ENCODE peak calls at places on chromosomes 5 and 9, in ten cellular contexts. R is H9, E is HCT116, S is OCI-LY7, Z is MM.1S, J is K562, Q is neural progenitor cell, L is PC-9, F is astrocyte, M is fibroblast of lung. H is an unnamed sample. For H4K20me1, the result is how much of the 10 kb centered on the place peaks cover.

GRCh38 chr5:15203376-15203775 is 296.6 kb upstream of the FBXL7 start:
- DNase-seq in R (no peak), E (no peak), S (no peak), Z (no peak), J (no peak), Q (no peak), L (no peak), F (no peak), M (no peak), H (no peak)

GRCh38 chr5:78640622-78641021 is 8.0 kb downstream of the LHFPL2 start:
- DNase-seq in R (no peak), E (no peak), S (no peak), Z (no peak), J (no peak), Q (no peak), L (no peak), F (peak), M (no peak), H (no peak)

GRCh38 chr5:60295423-60295822 is 401.9 kb upstream of the PDE4D start:
- DNase-seq in R (peak), E (peak), S (peak), Z (peak), J (no peak), Q (peak), L (no peak), F (peak), M (peak), H (peak)

GRCh38 chr5:124599048-124599973 is 147.1 kb downstream of the ZNF608 start:
- DNase-seq in R (no peak), E (no peak), S (peak), Z (no peak), J (peak), Q (no peak), L (peak), F (peak), M (peak), H (peak)

GRCh38 chr5:18032744-18033143 is 398.5 kb downstream of the TAF11L14 start:
- DNase-seq in R (no peak), E (no peak), S (no peak), Z (no peak), J (no peak), Q (no peak), L (no peak), F (no peak), M (no peak), H (no peak)

GRCh38 chr5:154189256-154189818 is 1.2 kb upstream of the GALNT10 start:
- DNase-seq in R (no peak), E (no peak), S (no peak), Z (peak), J (no peak), Q (peak), L (peak), F (no peak), M (no peak), H (no peak)

GRCh38 chr9:16029056-16029615 is 476.3 kb downstream of the CCDC171 start:
- DNase-seq in R (no peak), E (no peak), S (no peak), Z (no peak), J (no peak), Q (no peak), L (no peak), F (peak), M (peak), H (no peak)

GRCh38 chr9:30476826-30477225 is 1907.6 kb upstream of the ACO1 start:
- DNase-seq in R (no peak), E (no peak), S (no peak), Z (no peak), J (no peak), Q (no peak), L (no peak), F (no peak), M (no peak), H (no peak)

GRCh38 chr5:75675779-75676178 is 41.5 kb downstream of the POC5 start:
- DNase-seq in R (no peak), E (no peak), S (no peak), Z (no peak), J (no peak), Q (no peak), L (no peak), F (no peak), M (no peak), H (no peak)

GRCh38 chr5:163172540-163173337 is 264.7 kb upstream of the CCNG1 start:
- DNase-seq in R (no peak), E (no peak), S (no peak), Z (peak), J (no peak), Q (no peak), L (no peak), F (no peak), M (no peak), H (no peak)

GRCh38 chr9:114110180-114110579 is 11.1 kb upstream of the KIF12 start:
- DNase-seq in R (no peak), E (no peak), S (no peak), Z (no peak), J (no peak), Q (no peak), L (no peak), F (peak), M (peak), H (no peak)

GRCh38 chr5:68264024-68264956 is 48.7 kb downstream of the PIK3R1 start:
- DNase-seq in R (no peak), E (no peak), S (no peak), Z (no peak), J (no peak), Q (no peak), L (no peak), F (peak), M (peak), H (no peak)

GRCh38 chr5:138263581-138263980 is 10.8 kb downstream of the GFRA3 start:
- DNase-seq in R (no peak), E (no peak), S (no peak), Z (no peak), J (no peak), Q (no peak), L (no peak), F (no peak), M (no peak), H (no peak)

GRCh38 chr9:114278881-114279570 is 43.9 kb upstream of the ORM1 start:
- DNase-seq in R (no peak), E (peak), S (no peak), Z (no peak), J (no peak), Q (no peak), L (peak), F (peak), M (peak), H (no peak)

GRCh38 chr9:76773051-76773450 is 8.8 kb downstream of the PCA3 start:
- DNase-seq in R (no peak), E (no peak), S (no peak), Z (no peak), J (no peak), Q (no peak), L (no peak), F (peak), M (peak), H (no peak)

GRCh38 chr9:89664896-89665329 is 60.1 kb downstream of the GADD45G start:
- DNase-seq in R (peak), E (no peak), S (no peak), Z (no peak), J (no peak), Q (no peak), L (no peak), F (no peak), M (no peak), H (no peak)

GRCh38 chr9:105693435-105694275 is 686 bp upstream of the TMEM38B start:
- DNase-seq in R (no peak), E (no peak), S (peak), Z (peak), J (peak), Q (peak), L (no peak), F (no peak), M (no peak), H (peak)

GRCh38 chr9:126794441-126794840 is 10.4 kb upstream of the ZBTB43 start:
- DNase-seq in R (no peak), E (no peak), S (no peak), Z (no peak), J (no peak), Q (no peak), L (no peak), F (no peak), M (no peak), H (no peak)

GRCh38 chr5:177494356-177495195 is 2.8 kb downstream of the PDLIM7 start:
- DNase-seq in R (peak), E (peak), S (peak), Z (no peak), J (peak), Q (peak), L (peak), F (peak), M (peak), H (no peak)

GRCh38 chr5:173413476-173413982 is 85.3 kb upstream of the STC2 start:
- DNase-seq in R (no peak), E (no peak), S (no peak), Z (no peak), J (no peak), Q (no peak), L (no peak), F (no peak), M (no peak), H (no peak)

GRCh38 chr5:55600536-55601208 is 65.9 kb upstream of the PLPP1 start:
- DNase-seq in R (no peak), E (no peak), S (peak), Z (peak), J (no peak), Q (no peak), L (peak), F (peak), M (peak), H (no peak)

GRCh38 chr9:123954921-123955320 is 25.0 kb upstream of the DENND1A start:
- DNase-seq in R (no peak), E (no peak), S (no peak), Z (no peak), J (no peak), Q (no peak), L (no peak), F (no peak), M (peak), H (no peak)

GRCh38 chr5:1521671-1522600 is 1.8 kb downstream of the LPCAT1 start:
- DNase-seq in R (peak), E (no peak), S (no peak), Z (no peak), J (peak), Q (peak), L (peak), F (peak), M (peak), H (peak)

GRCh38 chr5:114243281-114243982 is 118.4 kb upstream of the KCNN2 start:
- DNase-seq in R (no peak), E (no peak), S (no peak), Z (no peak), J (no peak), Q (no peak), L (no peak), F (peak), M (peak), H (no peak)

GRCh38 chr5:88778736-88779135 is 104.2 kb downstream of the MEF2C start:
- DNase-seq in R (no peak), E (no peak), S (no peak), Z (no peak), J (no peak), Q (no peak), L (no peak), F (peak), M (no peak), H (no peak)

GRCh38 chr5:68795190-68795589 is 298.6 kb upstream of the SLC30A5 start:
- DNase-seq in R (no peak), E (no peak), S (no peak), Z (no peak), J (no peak), Q (no peak), L (no peak), F (no peak), M (no peak), H (no peak)

GRCh38 chr5:115298811-115299210 is 2.4 kb upstream of the CCDC112 start:
- DNase-seq in R (no peak), E (no peak), S (no peak), Z (no peak), J (peak), Q (no peak), L (no peak), F (no peak), M (no peak), H (no peak)

GRCh38 chr5:124178050-124178449 is 568.4 kb downstream of the ZNF608 start:
- DNase-seq in R (no peak), E (no peak), S (no peak), Z (no peak), J (no peak), Q (no peak), L (no peak), F (no peak), M (no peak), H (no peak)

GRCh38 chr9:37760416-37761165 is 7.0 kb downstream of the TRMT10B start:
- DNase-seq in R (no peak), E (no peak), S (no peak), Z (no peak), J (no peak), Q (no peak), L (peak), F (peak), M (peak), H (no peak)

GRCh38 chr9:90600029-90600428 is 42.6 kb downstream of the DIRAS2 start:
- DNase-seq in R (no peak), E (no peak), S (no peak), Z (no peak), J (no peak), Q (no peak), L (no peak), F (no peak), M (no peak), H (no peak)

GRCh38 chr9:83980395-83981125 is at the start of gene RMI1:
- DNase-seq in R (peak), E (peak), S (peak), Z (peak), J (peak), Q (peak), L (peak), F (peak), M (peak), H (peak)

GRCh38 chr5:6611561-6612256 is 21.1 kb downstream of the NSUN2 start:
- DNase-seq in R (no peak), E (no peak), S (no peak), Z (no peak), J (no peak), Q (no peak), L (no peak), F (no peak), M (no peak), H (no peak)

GRCh38 chr5:53376853-53377252 is 103.6 kb upstream of the FST start:
- DNase-seq in R (no peak), E (no peak), S (no peak), Z (no peak), J (no peak), Q (no peak), L (no peak), F (no peak), M (no peak), H (no peak)

GRCh38 chr5:144209421-144209820 is 38.7 kb downstream of the KCTD16 start:
- DNase-seq in R (no peak), E (no peak), S (no peak), Z (no peak), J (no peak), Q (no peak), L (no peak), F (no peak), M (no peak), H (no peak)

GRCh38 chr5:55636711-55637110 is 75.4 kb downstream of the SLC38A9 start:
- DNase-seq in R (no peak), E (no peak), S (no peak), Z (no peak), J (no peak), Q (peak), L (peak), F (no peak), M (peak), H (no peak)

GRCh38 chr9:88339322-88339721 is 48.9 kb upstream of the SPIN1 start:
- DNase-seq in R (no peak), E (no peak), S (peak), Z (no peak), J (no peak), Q (peak), L (no peak), F (no peak), M (no peak), H (peak)

GRCh38 chr9:136757751-136758140 is 297 bp downstream of the LCN8 start:
- DNase-seq in R (no peak), E (no peak), S (no peak), Z (no peak), J (no peak), Q (no peak), L (no peak), F (no peak), M (no peak), H (no peak)

GRCh38 chr5:149403923-149404745 is 25.0 kb upstream of the IL17B start:
- DNase-seq in R (no peak), E (no peak), S (no peak), Z (no peak), J (no peak), Q (no peak), L (no peak), F (peak), M (peak), H (no peak)

GRCh38 chr5:55036477-55036876 is 12.4 kb downstream of the GZMK start:
- DNase-seq in R (no peak), E (no peak), S (no peak), Z (no peak), J (no peak), Q (no peak), L (no peak), F (peak), M (peak), H (no peak)

GRCh38 chr5:95822408-95823240 is at the start of gene GLRX:
- DNase-seq in R (peak), E (peak), S (peak), Z (peak), J (peak), Q (peak), L (peak), F (peak), M (peak), H (peak)
- H3K27ac ChIP-seq in R (no peak), E (peak), S (peak), Z (peak), J (peak), Q (no peak), L (peak), F (peak), M (peak), H (peak)

DNA sequence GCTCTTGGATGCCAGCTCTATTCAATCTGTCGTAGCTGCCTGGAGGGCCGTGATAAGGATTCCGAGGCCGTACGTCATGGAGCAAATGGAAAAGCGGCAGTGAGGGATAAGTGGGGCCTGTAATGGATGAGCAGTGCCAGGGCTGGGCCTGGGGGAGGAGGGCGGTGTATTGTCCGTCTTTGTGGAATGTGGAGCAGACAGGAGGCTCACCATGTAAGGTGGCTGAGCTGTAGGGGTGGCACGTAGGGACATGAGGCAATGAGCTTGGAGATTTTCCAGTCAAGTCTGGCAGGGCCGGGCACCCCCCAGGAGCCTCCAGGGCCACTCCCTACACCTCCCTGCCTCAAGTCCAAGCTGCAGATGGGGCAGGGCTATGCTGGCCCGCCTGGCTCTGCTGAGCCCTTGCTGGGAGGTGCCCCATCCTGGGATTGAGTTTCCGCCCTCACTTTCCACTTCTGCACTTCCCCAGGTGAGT is 29.2 kb downstream of the NCS1 start:
- DNase-seq in R (no peak), E (no peak), S (no peak), Z (no peak), J (no peak), Q (no peak), L (no peak), F (no peak), M (no peak), H (no peak)
- H4K20me1 ChIP-seq in R (under half), E (under half), S (under half), Z (under half), J (under half), Q (under half), L (under half), F (half or more), M (under half), H (under half)

DNA sequence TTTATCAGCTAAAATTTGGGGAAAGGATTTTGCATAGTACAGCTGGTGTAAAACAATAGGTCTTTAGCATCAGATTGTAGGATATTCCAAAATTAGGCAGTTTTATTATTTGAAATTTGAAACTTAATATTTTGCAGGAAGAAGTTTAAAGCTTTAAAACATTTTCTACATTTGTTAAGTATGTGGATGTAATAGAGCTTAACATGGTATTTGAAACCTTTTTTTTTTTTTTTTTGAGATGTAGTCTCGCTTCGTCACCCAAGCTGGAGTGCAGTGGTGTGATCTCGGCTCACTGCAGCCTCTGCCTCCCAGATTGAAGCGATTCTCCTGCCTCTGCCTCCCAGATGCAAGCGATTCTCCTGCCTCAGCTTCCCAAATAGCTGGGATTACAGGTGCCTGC is 2.9 kb downstream of the DENND4C start:
- DNase-seq in R (no peak), E (no peak), S (peak), Z (peak), J (no peak), Q (no peak), L (no peak), F (no peak), M (no peak), H (peak)
- H3K27ac ChIP-seq in R (no peak), E (no peak), S (peak), Z (peak), J (peak), Q (no peak), L (peak), F (no peak), M (no peak), H (peak)

GRCh38 chr5:24215114-24215513 is 429.7 kb downstream of the CDH10 start:
- DNase-seq in R (no peak), E (no peak), S (no peak), Z (no peak), J (no peak), Q (no peak), L (no peak), F (no peak), M (no peak), H (no peak)
- H4K20me1 ChIP-seq in R (under half), E (under half), S (under half), Z (under half), J (under half), Q (under half), L (under half), F (under half), M (under half), H (under half)

GRCh38 chr5:179558912-179559279 is 8.5 kb downstream of the RUFY1 start:
- DNase-seq in R (peak), E (no peak), S (no peak), Z (no peak), J (no peak), Q (peak), L (no peak), F (peak), M (peak), H (no peak)
- H3K27ac ChIP-seq in R (peak), E (peak), S (peak), Z (peak), J (no peak), Q (peak), L (peak), F (peak), M (peak), H (no peak)

DNA sequence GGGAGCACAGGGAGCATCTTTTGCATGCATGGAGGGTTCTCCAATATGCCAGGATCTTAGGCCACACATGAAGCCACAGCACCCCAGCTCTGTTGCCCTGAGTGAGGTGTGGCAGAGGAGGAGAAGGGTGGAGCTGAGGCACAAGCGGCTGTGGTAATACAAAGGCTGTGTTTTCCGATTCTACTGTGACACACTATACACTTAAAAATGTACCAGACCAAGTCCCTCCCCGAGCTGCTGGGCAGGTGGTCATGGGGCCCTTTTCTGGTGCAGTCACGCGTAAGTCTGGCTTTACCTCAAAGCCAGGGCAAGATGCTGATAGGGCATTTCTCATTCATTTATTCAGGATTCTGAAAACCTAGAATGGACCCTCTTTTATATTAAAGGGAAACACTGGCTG is 3.7 kb downstream of the ADGRV1 start:
- DNase-seq in R (no peak), E (no peak), S (no peak), Z (no peak), J (peak), Q (peak), L (no peak), F (no peak), M (no peak), H (no peak)
- H4K20me1 ChIP-seq in R (under half), E (under half), S (under half), Z (under half), J (under half), Q (under half), L (under half), F (under half), M (under half), H (under half)

H was measured in Karpas-422.